ENCODE peak calls at places on chromosome 15, in four cellular contexts. One of them, this sample, is unnamed.

GRCh38 chr15:68765602-68766368 is 54.9 kb downstream of the ANP32A start:
- DNase-seq in HepG2: no peak
- DNase-seq in transverse colon: no peak
- DNase-seq in ovary: no peak
- DNase-seq in this sample: no peak

GRCh38 chr15:42511010-42511396 is 15.6 kb downstream of the SNAP23 start:
- DNase-seq in ovary: no peak
- DNase-seq in transverse colon: no peak
- DNase-seq in HepG2: no peak
- DNase-seq in this sample: no peak

GRCh38 chr15:52419494-52419893 is 109.2 kb downstream of the MYO5A start:
- DNase-seq in HepG2: no peak
- DNase-seq in ovary: no peak
- DNase-seq in transverse colon: no peak
- DNase-seq in this sample: no peak

GRCh38 chr15:83436513-83437158 is 10.5 kb upstream of the SH3GL3 start:
- DNase-seq in ovary: no peak
- DNase-seq in transverse colon: no peak
- DNase-seq in HepG2: peak; percentile 7
- DNase-seq in this sample: no peak

GRCh38 chr15:20352241-20353200 is 189.1 kb downstream of the GOLGA6L6 start:
- DNase-seq in transverse colon: no peak
- DNase-seq in HepG2: no peak
- DNase-seq in ovary: no peak
- DNase-seq in this sample: no peak

GRCh38 chr15:31427411-31427810 is 100.8 kb downstream of the KLF13 start:
- DNase-seq in ovary: no peak
- DNase-seq in HepG2: no peak
- DNase-seq in transverse colon: no peak
- DNase-seq in this sample: no peak

GRCh38 chr15:75193976-75194375 is 7.7 kb upstream of the C15orf39 start:
- DNase-seq in ovary: no peak
- DNase-seq in HepG2: no peak
- DNase-seq in transverse colon: no peak
- DNase-seq in this sample: no peak

GRCh38 chr15:88655103-88655553 is 16.3 kb downstream of the ISG20 start:
- DNase-seq in ovary: no peak
- DNase-seq in transverse colon: no peak
- DNase-seq in HepG2: no peak
- DNase-seq in this sample: no peak

DNA sequence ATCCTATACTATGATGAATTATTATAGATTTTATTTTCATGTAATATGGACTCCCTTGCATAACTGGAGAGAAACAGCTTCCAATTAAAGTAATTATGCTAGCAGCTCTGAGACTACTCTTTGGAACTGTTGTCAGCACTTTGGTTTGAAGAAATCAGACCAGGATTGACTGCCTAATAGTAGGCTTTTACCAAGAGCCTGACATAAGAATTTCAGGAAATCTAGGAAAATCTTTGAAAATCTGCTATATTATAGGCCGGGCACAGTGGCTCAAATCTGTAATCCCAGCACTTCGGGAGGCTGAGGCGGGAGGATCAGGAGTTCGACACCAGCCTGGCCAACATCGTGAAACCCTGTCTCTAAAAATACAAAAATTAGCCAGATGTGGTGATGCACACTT is 62.9 kb downstream of the ZNF609 start:
- DNase-seq in transverse colon: no peak
- DNase-seq in HepG2: no peak
- DNase-seq in ovary: no peak
- DNase-seq in this sample: no peak
- TF ChIP-seq EP300 in transverse colon: no peak
- TF ChIP-seq EP300 in HepG2: no peak
- TF ChIP-seq EP300 in ovary: no peak
- TF ChIP-seq EP300 in this sample: no peak

GRCh38 chr15:66270932-66271331 is 17.4 kb upstream of the MEGF11 start:
- DNase-seq in ovary: no peak
- DNase-seq in transverse colon: no peak
- DNase-seq in HepG2: no peak
- DNase-seq in this sample: no peak

GRCh38 chr15:66275352-66275751 is 18.0 kb upstream of the DIS3L start:
- DNase-seq in HepG2: no peak
- DNase-seq in transverse colon: no peak
- DNase-seq in ovary: no peak
- DNase-seq in this sample: no peak

GRCh38 chr15:66264853-66265252 is 11.3 kb upstream of the MEGF11 start:
- DNase-seq in transverse colon: no peak
- DNase-seq in HepG2: no peak
- DNase-seq in ovary: no peak
- DNase-seq in this sample: no peak

GRCh38 chr15:66269326-66270090 is 16.0 kb upstream of the MEGF11 start:
- DNase-seq in HepG2: no peak
- DNase-seq in ovary: no peak
- DNase-seq in transverse colon: peak; percentile 40
- DNase-seq in this sample: no peak
- H3K4me3 ChIP-seq in HepG2: no peak overlapping the region
- H3K4me3 ChIP-seq in ovary: no peak overlapping the region
- H3K4me3 ChIP-seq in transverse colon: no peak overlapping the region
- H3K4me3 ChIP-seq in this sample: no peak overlapping the region

DNA sequence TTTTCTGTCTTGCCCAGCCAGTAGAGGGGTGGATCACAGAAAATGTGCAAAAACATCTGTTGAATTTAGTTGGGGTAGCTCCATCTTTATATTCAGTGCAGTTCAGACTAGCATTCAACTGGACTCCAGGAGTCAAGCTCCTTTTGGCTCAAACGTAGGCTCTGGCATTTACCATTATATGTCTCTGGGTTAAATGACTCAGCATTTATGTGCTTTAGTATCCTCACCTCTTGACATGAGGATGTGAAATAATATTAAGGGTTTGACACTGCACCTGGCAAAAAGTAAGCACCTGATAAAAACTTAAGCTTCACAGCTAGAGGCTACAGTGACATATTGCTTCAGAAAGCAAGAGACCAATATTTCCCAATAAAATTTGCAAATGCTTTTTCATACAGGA is 14.8 kb downstream of the PRC1 start:
- DNase-seq in ovary: no peak
- DNase-seq in transverse colon: no peak
- DNase-seq in HepG2: no peak
- DNase-seq in this sample: no peak
- H3K27ac ChIP-seq in ovary: no peak overlapping the region
- H3K27ac ChIP-seq in transverse colon: no peak overlapping the region
- H3K27ac ChIP-seq in HepG2: no peak overlapping the region
- H3K27ac ChIP-seq in this sample: no peak overlapping the region

DNA sequence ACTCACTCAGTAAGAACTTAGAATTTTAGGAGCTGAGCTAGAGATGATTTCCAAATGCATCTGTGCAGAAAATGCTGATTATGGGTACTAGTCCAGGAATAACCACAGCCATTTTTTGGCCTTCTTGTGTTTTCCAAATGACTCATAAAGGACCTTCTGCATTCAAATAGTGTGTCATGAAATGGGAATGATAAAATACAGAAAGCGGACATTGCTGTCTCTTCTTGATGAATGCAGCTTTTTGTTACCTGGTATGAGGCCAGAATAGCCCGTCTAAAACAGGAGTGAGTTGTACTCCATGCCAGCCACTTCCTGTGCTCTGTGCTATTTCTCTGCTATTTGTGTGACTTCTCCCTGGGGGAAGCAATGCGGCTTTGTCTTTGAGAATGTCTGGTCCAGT is 20.5 kb upstream of the FRMD5 start:
- DNase-seq in ovary: no peak
- DNase-seq in transverse colon: no peak
- DNase-seq in HepG2: peak; percentile 74
- DNase-seq in this sample: no peak
- TF ChIP-seq EP300 in ovary: no peak
- TF ChIP-seq EP300 in transverse colon: no peak
- TF ChIP-seq EP300 in HepG2: no peak
- TF ChIP-seq EP300 in this sample: no peak

GRCh38 chr15:70491183-70491621 is 272.2 kb downstream of the UACA start:
- DNase-seq in ovary: no peak
- DNase-seq in HepG2: no peak
- DNase-seq in transverse colon: no peak
- DNase-seq in this sample: no peak
- H3K4me3 ChIP-seq in ovary: no peak overlapping the region
- H3K4me3 ChIP-seq in HepG2: no peak overlapping the region
- H3K4me3 ChIP-seq in transverse colon: no peak overlapping the region
- H3K4me3 ChIP-seq in this sample: no peak overlapping the region